ENCODE peak calls at places on chromosomes 3 and 15, in four cellular contexts. One of them, this sample, is unnamed.

GRCh38 chr3:64129106-64129505 is 96.2 kb downstream of the PRICKLE2 start:
- DNase-seq in progenitor cell of endocrine pancreas: no peak
- DNase-seq in HL-60: no peak
- DNase-seq in coronary artery: no peak
- DNase-seq in this sample: no peak

GRCh38 chr3:155382396-155383042 is 89.0 kb upstream of the STRIT1 start:
- DNase-seq in HL-60: no peak
- DNase-seq in progenitor cell of endocrine pancreas: peak; percentile 74
- DNase-seq in coronary artery: no peak
- DNase-seq in this sample: peak; percentile 80

GRCh38 chr15:34013746-34014145 is 25.3 kb downstream of the AVEN start:
- DNase-seq in HL-60: no peak
- DNase-seq in coronary artery: no peak
- DNase-seq in progenitor cell of endocrine pancreas: no peak
- DNase-seq in this sample: no peak

GRCh38 chr15:66882251-66883020 is 180.4 kb downstream of the SMAD6 start:
- DNase-seq in HL-60: no peak
- DNase-seq in progenitor cell of endocrine pancreas: no peak
- DNase-seq in coronary artery: peak; percentile 85
- DNase-seq in this sample: no peak

GRCh38 chr3:9213019-9213646 is 36.3 kb downstream of the SRGAP3 start:
- DNase-seq in HL-60: no peak
- DNase-seq in coronary artery: no peak
- DNase-seq in progenitor cell of endocrine pancreas: no peak
- DNase-seq in this sample: no peak

GRCh38 chr15:96336643-96337353 is 6.3 kb downstream of the NR2F2 start:
- DNase-seq in coronary artery: peak; percentile 70
- DNase-seq in HL-60: no peak
- DNase-seq in progenitor cell of endocrine pancreas: no peak
- DNase-seq in this sample: no peak

GRCh38 chr15:69092159-69092558 is 68.3 kb upstream of the GLCE start:
- DNase-seq in progenitor cell of endocrine pancreas: no peak
- DNase-seq in coronary artery: no peak
- DNase-seq in HL-60: no peak
- DNase-seq in this sample: no peak

GRCh38 chr15:77185242-77185785 is 114.4 kb upstream of the TSPAN3 start:
- DNase-seq in progenitor cell of endocrine pancreas: no peak
- DNase-seq in HL-60: no peak
- DNase-seq in coronary artery: no peak
- DNase-seq in this sample: no peak

GRCh38 chr3:47228088-47228487 is 54.5 kb downstream of the KIF9 start:
- DNase-seq in progenitor cell of endocrine pancreas: no peak
- DNase-seq in coronary artery: no peak
- DNase-seq in HL-60: no peak
- DNase-seq in this sample: no peak

GRCh38 chr3:128496602-128497304 is 3.8 kb upstream of the GATA2 start:
- DNase-seq in HL-60: no peak
- DNase-seq in coronary artery: no peak
- DNase-seq in progenitor cell of endocrine pancreas: no peak
- DNase-seq in this sample: no peak

GRCh38 chr3:143313598-143314188 is 194.1 kb downstream of the CHST2 start:
- DNase-seq in progenitor cell of endocrine pancreas: no peak
- DNase-seq in coronary artery: no peak
- DNase-seq in HL-60: no peak
- DNase-seq in this sample: no peak

GRCh38 chr3:56347219-56347871 is 120.9 kb downstream of the ERC2 start:
- DNase-seq in progenitor cell of endocrine pancreas: peak; percentile 10
- DNase-seq in coronary artery: no peak
- DNase-seq in HL-60: peak; percentile 28
- DNase-seq in this sample: peak; percentile 19

GRCh38 chr3:185716436-185717090 is 108.3 kb downstream of the IGF2BP2 start:
- DNase-seq in progenitor cell of endocrine pancreas: no peak
- DNase-seq in HL-60: no peak
- DNase-seq in coronary artery: no peak
- DNase-seq in this sample: no peak

GRCh38 chr15:65194826-65195541 is 9.8 kb upstream of the CLPX start:
- DNase-seq in progenitor cell of endocrine pancreas: no peak
- DNase-seq in coronary artery: no peak
- DNase-seq in HL-60: no peak
- DNase-seq in this sample: no peak

GRCh38 chr3:115040673-115041286 is 106.3 kb downstream of the ZBTB20 start:
- DNase-seq in progenitor cell of endocrine pancreas: no peak
- DNase-seq in coronary artery: no peak
- DNase-seq in HL-60: no peak
- DNase-seq in this sample: peak; percentile 62

GRCh38 chr3:182392182-182392917 is 401.0 kb upstream of the ATP11B start:
- DNase-seq in coronary artery: no peak
- DNase-seq in HL-60: no peak
- DNase-seq in progenitor cell of endocrine pancreas: no peak
- DNase-seq in this sample: no peak

GRCh38 chr3:141380987-141381386 is 12.7 kb downstream of the ZBTB38 start:
- DNase-seq in coronary artery: no peak
- DNase-seq in progenitor cell of endocrine pancreas: no peak
- DNase-seq in HL-60: no peak
- DNase-seq in this sample: no peak

GRCh38 chr3:9248232-9249191 is 934 bp downstream of the SRGAP3 start:
- DNase-seq in coronary artery: peak; percentile 26
- DNase-seq in progenitor cell of endocrine pancreas: no peak
- DNase-seq in HL-60: no peak
- DNase-seq in this sample: no peak

GRCh38 chr15:73518180-73518862 is 75.4 kb downstream of the REC114 start:
- DNase-seq in coronary artery: no peak
- DNase-seq in HL-60: no peak
- DNase-seq in progenitor cell of endocrine pancreas: no peak
- DNase-seq in this sample: no peak

GRCh38 chr3:127751782-127752181 is 70.5 kb downstream of the MGLL start:
- DNase-seq in coronary artery: no peak
- DNase-seq in HL-60: no peak
- DNase-seq in progenitor cell of endocrine pancreas: no peak
- DNase-seq in this sample: no peak

GRCh38 chr15:70292511-70292760 is 194.7 kb upstream of the TLE3 start:
- DNase-seq in coronary artery: no peak
- DNase-seq in HL-60: no peak
- DNase-seq in progenitor cell of endocrine pancreas: no peak
- DNase-seq in this sample: no peak

GRCh38 chr3:44301746-44302145 is 36.8 kb upstream of the TCAIM start:
- DNase-seq in progenitor cell of endocrine pancreas: no peak
- DNase-seq in coronary artery: no peak
- DNase-seq in HL-60: no peak
- DNase-seq in this sample: no peak

GRCh38 chr3:72155391-72156064 is 370.6 kb upstream of the PROK2 start:
- DNase-seq in progenitor cell of endocrine pancreas: no peak
- DNase-seq in coronary artery: peak; percentile 89
- DNase-seq in HL-60: no peak
- DNase-seq in this sample: no peak

GRCh38 chr3:149703474-149703873 is 45.6 kb upstream of the WWTR1 start:
- DNase-seq in coronary artery: no peak
- DNase-seq in HL-60: no peak
- DNase-seq in progenitor cell of endocrine pancreas: no peak
- DNase-seq in this sample: no peak

GRCh38 chr15:96462768-96463167 is 132.3 kb downstream of the NR2F2 start:
- DNase-seq in progenitor cell of endocrine pancreas: no peak
- DNase-seq in coronary artery: no peak
- DNase-seq in HL-60: no peak
- DNase-seq in this sample: no peak

GRCh38 chr3:51389423-51390183 is 1.5 kb upstream of the RBM15B start:
- DNase-seq in coronary artery: peak; percentile 76
- DNase-seq in HL-60: no peak
- DNase-seq in progenitor cell of endocrine pancreas: no peak
- DNase-seq in this sample: peak; percentile 58
- TF ChIP-seq CTCF in coronary artery: peak; percentile 28
- TF ChIP-seq CTCF in HL-60: no peak
- TF ChIP-seq CTCF in progenitor cell of endocrine pancreas: peak; percentile 64
- TF ChIP-seq CTCF in this sample: peak; percentile 70

GRCh38 chr3:124923833-124924232 is 10.7 kb downstream of the MUC13 start:
- DNase-seq in progenitor cell of endocrine pancreas: no peak
- DNase-seq in HL-60: no peak
- DNase-seq in coronary artery: no peak
- DNase-seq in this sample: no peak
- TF ChIP-seq CTCF in progenitor cell of endocrine pancreas: no peak
- TF ChIP-seq CTCF in HL-60: no peak
- TF ChIP-seq CTCF in coronary artery: no peak
- TF ChIP-seq CTCF in this sample: peak; percentile 43

DNA sequence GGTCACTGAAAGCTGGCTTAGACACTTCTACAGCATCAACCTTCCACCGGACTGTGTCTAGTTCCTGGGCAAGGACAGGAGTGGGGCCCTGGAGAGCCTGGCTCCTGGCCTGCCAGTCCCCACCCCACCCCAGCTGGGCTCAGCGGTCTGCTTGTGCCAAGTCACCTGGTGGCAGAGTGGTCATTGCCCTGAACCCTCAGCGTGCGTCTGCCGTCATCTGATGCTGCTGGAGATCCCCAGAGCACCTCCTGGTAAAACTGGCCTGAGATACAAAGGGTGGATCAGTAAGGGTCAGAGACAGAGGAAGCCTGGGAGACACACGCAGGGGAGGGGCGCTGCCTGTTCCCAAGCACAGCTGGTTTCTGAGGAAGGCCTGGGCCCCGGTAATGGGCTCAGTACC is 16.7 kb downstream of the ITIH4 start:
- DNase-seq in progenitor cell of endocrine pancreas: no peak
- DNase-seq in HL-60: no peak
- DNase-seq in coronary artery: no peak
- DNase-seq in this sample: no peak
- TF ChIP-seq CTCF in progenitor cell of endocrine pancreas: no peak
- TF ChIP-seq CTCF in HL-60: no peak
- TF ChIP-seq CTCF in coronary artery: no peak
- TF ChIP-seq CTCF in this sample: no peak

DNA sequence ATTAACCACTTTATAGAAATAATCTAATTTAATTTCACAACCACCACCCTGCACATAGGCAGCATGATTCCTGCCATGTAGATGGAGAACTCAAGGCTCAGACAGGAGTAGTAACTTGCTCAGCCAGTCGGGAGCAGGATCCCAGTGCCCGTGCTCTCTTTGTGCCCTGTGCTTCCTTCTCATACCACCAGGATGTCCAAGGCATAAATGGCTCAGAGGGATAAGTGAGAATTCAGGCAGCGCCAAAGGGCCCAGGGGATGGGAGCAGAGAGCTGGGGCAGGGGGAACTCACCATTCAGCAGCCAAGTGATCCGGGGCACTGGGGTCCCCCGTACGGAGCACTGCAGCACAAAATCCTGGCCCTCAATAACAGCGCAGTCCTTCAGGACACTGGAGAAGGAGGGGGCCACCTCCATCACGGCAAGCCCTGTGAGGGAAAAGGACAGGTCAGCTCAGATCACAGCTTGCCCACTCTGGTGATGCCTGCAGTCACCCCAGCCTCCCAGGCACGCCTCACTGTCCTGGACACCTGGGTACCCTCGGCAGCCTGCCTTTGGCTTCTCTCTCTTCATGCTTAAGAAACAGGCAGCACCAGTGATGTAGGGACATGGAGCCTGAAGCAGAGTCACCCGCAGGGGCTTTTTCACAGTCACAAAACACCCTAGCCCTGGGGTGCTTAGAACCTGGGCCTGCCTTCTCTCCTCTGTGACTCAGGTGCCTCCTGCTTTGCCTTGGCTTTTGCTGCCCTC is 141.0 kb upstream of the HACD2 start:
- DNase-seq in coronary artery: no peak
- DNase-seq in HL-60: no peak
- DNase-seq in progenitor cell of endocrine pancreas: no peak
- DNase-seq in this sample: peak; percentile 15
- TF ChIP-seq CTCF in coronary artery: no peak
- TF ChIP-seq CTCF in HL-60: no peak
- TF ChIP-seq CTCF in progenitor cell of endocrine pancreas: peak; percentile 34
- TF ChIP-seq CTCF in this sample: no peak

DNA sequence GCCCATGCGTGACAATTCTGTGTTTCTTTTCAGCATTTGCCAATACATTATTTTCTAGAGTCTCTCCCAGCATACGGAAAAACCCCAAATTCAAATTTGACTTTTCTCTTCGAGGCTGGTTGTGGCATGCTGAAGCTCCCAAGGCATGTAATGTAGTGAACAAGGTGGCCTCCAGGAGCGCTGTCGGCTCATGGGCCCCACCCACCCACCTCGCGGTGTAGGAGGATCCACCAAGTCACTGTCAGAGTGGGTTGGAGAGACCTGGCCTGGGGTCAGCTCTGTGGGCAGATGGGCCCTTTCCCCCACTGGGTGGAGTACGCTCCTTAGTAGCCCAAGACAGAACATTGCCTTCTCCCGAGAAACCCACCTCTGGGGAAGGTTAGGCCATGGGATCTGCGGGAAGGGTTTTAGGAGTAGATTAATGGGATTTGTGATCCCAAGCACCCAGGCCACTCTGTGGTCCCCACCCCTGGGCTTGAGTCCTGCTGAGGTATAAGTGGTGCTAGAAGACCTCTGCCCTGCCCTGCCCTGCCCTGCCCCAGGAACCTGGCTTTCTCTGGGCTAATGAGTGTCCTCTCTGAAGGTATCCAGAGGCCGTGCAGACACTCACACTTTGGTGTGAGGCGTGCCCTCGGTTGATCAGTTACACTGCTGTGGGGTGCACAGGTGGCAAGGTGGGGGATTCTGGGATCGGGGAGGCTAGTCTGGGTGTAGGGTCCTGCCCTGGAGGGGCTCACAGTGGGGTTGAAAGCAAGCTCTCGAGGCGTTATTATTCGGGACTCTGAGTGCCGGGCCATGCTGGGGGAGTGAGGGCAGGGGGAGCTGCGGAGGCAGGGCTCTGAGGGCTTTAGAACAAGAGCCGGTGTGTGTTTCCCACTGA is 97.9 kb downstream of the APBA2 start:
- DNase-seq in HL-60: no peak
- DNase-seq in progenitor cell of endocrine pancreas: no peak
- DNase-seq in coronary artery: no peak
- DNase-seq in this sample: no peak
- TF ChIP-seq CTCF in HL-60: no peak
- TF ChIP-seq CTCF in progenitor cell of endocrine pancreas: no peak
- TF ChIP-seq CTCF in coronary artery: no peak
- TF ChIP-seq CTCF in this sample: peak; percentile 10

DNA sequence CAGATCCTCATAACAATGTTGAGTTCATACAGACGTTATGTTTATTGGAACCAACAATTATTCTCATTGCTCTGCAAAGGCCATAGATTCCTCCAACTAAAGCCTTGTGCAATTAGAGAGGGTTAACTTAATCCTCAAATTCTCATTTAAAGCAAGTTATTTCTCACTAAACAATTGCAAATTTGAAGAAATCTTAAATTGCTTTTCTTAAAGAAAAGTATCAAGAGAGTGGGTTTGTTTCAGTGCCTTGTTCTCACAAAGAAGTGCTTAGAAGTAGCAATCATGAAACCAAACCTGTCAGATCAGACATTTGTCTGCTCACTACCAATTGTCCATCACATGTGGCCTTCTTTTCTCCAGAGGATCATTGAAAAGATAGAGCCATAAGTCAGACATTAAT is 124.8 kb downstream of the KCNH8 start:
- DNase-seq in coronary artery: no peak
- DNase-seq in progenitor cell of endocrine pancreas: no peak
- DNase-seq in HL-60: no peak
- DNase-seq in this sample: no peak
- TF ChIP-seq CTCF in coronary artery: no peak
- TF ChIP-seq CTCF in progenitor cell of endocrine pancreas: no peak
- TF ChIP-seq CTCF in HL-60: no peak
- TF ChIP-seq CTCF in this sample: no peak